ENCODE peak calls at places on chromosomes 16 and 17, in four cellular contexts. L is activated CD4-positive, CD25-positive, alpha-beta regulatory T cell treated with anti-CD3 and anti-CD28 coated beads, Interleukin-2, amount 50 U/mL, for 16 hours; M is fibroblast of mammary gland; C is epithelial cell of esophagus. T is an unnamed sample.

GRCh38 chr17:66413564-66414520 is 111.4 kb downstream of the PRKCA start:
- DNase-seq in L (no peak), M (no peak), C (no peak), T (no peak)

GRCh38 chr17:74736423-74737298 is at the start of gene RAB37:
- DNase-seq in L (no peak), M (peak), C (no peak), T (no peak)

GRCh38 chr17:2926019-2926650 is 129.9 kb downstream of the RAP1GAP2 start:
- DNase-seq in L (no peak), M (peak), C (peak), T (no peak)

GRCh38 chr17:77675816-77676799 is 282.4 kb upstream of the TNRC6C start:
- DNase-seq in L (no peak), M (no peak), C (no peak), T (no peak)

GRCh38 chr16:2243031-2243528 is 6.8 kb downstream of the DNASE1L2 start:
- DNase-seq in L (no peak), M (no peak), C (no peak), T (no peak)

GRCh38 chr16:80580109-80580832 is 39.5 kb downstream of the DYNLRB2 start:
- DNase-seq in L (peak), M (peak), C (no peak), T (peak)

GRCh38 chr16:77677129-77677528 is 45.2 kb upstream of the NUDT7 start:
- DNase-seq in L (no peak), M (no peak), C (peak), T (no peak)

GRCh38 chr16:82852388-82852998 is 225.7 kb downstream of the CDH13 start:
- DNase-seq in L (no peak), M (no peak), C (no peak), T (no peak)

GRCh38 chr17:77400445-77400870 is 259.7 kb downstream of the SEC14L1 start:
- DNase-seq in L (peak), M (no peak), C (no peak), T (peak)

GRCh38 chr16:20242568-20243240 is 84.6 kb downstream of the GP2 start:
- DNase-seq in L (no peak), M (no peak), C (no peak), T (peak)

GRCh38 chr17:54968954-54969400 is 412 bp downstream of the STXBP4 start:
- DNase-seq in L (no peak), M (peak), C (peak), T (no peak)

GRCh38 chr16:87343753-87344050 is 26.5 kb upstream of the C16orf95 start:
- DNase-seq in L (no peak), M (no peak), C (no peak), T (no peak)

GRCh38 chr17:68383443-68384321 is 73.6 kb downstream of the WIPI1 start:
- DNase-seq in L (no peak), M (peak), C (no peak), T (no peak)

GRCh38 chr16:85457366-85457765 is 155.8 kb upstream of the GSE1 start:
- DNase-seq in L (no peak), M (no peak), C (peak), T (no peak)

GRCh38 chr17:28750178-28751047 is 6.6 kb downstream of the TRAF4 start:
- DNase-seq in L (peak), M (peak), C (peak), T (peak)

GRCh38 chr16:12377497-12377896 is 401.0 kb downstream of the SNX29 start:
- DNase-seq in L (no peak), M (no peak), C (no peak), T (no peak)

GRCh38 chr17:79495665-79496064 is 115.2 kb downstream of the RBFOX3 start:
- DNase-seq in L (no peak), M (no peak), C (no peak), T (no peak)

GRCh38 chr16:87789437-87790277 is 23.9 kb upstream of the KLHDC4 start:
- DNase-seq in L (no peak), M (peak), C (peak), T (no peak)

GRCh38 chr17:57949649-57950048 is 5.6 kb downstream of the CUEDC1 start:
- DNase-seq in L (no peak), M (no peak), C (peak), T (no peak)

GRCh38 chr16:52976539-52977167 is 76.0 kb downstream of the CHD9NB start:
- DNase-seq in L (no peak), M (peak), C (peak), T (peak)

GRCh38 chr16:8892101-8892575 is 10.0 kb downstream of the LITAFD start:
- DNase-seq in L (no peak), M (peak), C (no peak), T (no peak)

GRCh38 chr16:85905110-85906095 is 6.4 kb downstream of the IRF8 start:
- DNase-seq in L (no peak), M (no peak), C (no peak), T (no peak)

GRCh38 chr17:3911271-3912053 is 4.8 kb downstream of the P2RX1 start:
- DNase-seq in L (no peak), M (no peak), C (no peak), T (peak)

GRCh38 chr16:57637020-57637419 is 8.6 kb downstream of the ADGRG1 start:
- DNase-seq in L (no peak), M (peak), C (no peak), T (no peak)

GRCh38 chr17:44774271-44775135 is 15.7 kb downstream of the ADAM11 start:
- DNase-seq in L (peak), M (peak), C (peak), T (peak)

GRCh38 chr16:76428858-76429257 is 151.7 kb downstream of the CNTNAP4 start:
- DNase-seq in L (no peak), M (peak), C (peak), T (no peak)

GRCh38 chr16:1763521-1764511 is 7.5 kb downstream of the NME3 start:
- DNase-seq in L (no peak), M (no peak), C (peak), T (no peak)

GRCh38 chr16:85515830-85516397 is 97.2 kb upstream of the GSE1 start:
- DNase-seq in L (no peak), M (no peak), C (no peak), T (no peak)

GRCh38 chr16:51129105-51129504 is 22.0 kb downstream of the SALL1 start:
- DNase-seq in L (no peak), M (no peak), C (no peak), T (no peak)

GRCh38 chr17:10183931-10184930 is 14.2 kb downstream of the GAS7 start:
- DNase-seq in L (no peak), M (no peak), C (no peak), T (no peak)

GRCh38 chr17:42674755-42675347 is 1.9 kb downstream of the PLEKHH3 start:
- DNase-seq in L (no peak), M (no peak), C (no peak), T (no peak)

GRCh38 chr17:72618018-72618509 is 474.4 kb downstream of the SLC39A11 start:
- DNase-seq in L (no peak), M (no peak), C (peak), T (peak)

GRCh38 chr17:50944054-50944901 is 78.1 kb upstream of the TOB1 start:
- DNase-seq in L (peak), M (peak), C (no peak), T (peak)

GRCh38 chr17:73090396-73091202 is 1.9 kb downstream of the SLC39A11 start:
- DNase-seq in L (no peak), M (no peak), C (no peak), T (no peak)

GRCh38 chr17:41530062-41531048 is 2.2 kb upstream of the KRT19 start:
- DNase-seq in L (no peak), M (peak), C (peak), T (no peak)

T was measured in GM19239.